ENCODE peak calls at places on chromosome 13, in nine cellular contexts. G, T, P, V, B, X, S, O and L are unnamed samples.

GRCh38 chr13:70253834-70254233 is 145.6 kb upstream of the KLHL1 start:
- DNase-seq in G (no peak), T (no peak), P (no peak), V (no peak), B (no peak), X (no peak), S (no peak), O (no peak), L (no peak)

GRCh38 chr13:26459276-26460131 is 98.0 kb upstream of the WASF3 start:
- DNase-seq in G (no peak), T (no peak), P (no peak), V (no peak), B (no peak), X (no peak), S (no peak), O (no peak), L (no peak)

GRCh38 chr13:40694426-40694825 is 28.0 kb upstream of the FOXO1 start:
- DNase-seq in G (no peak), T (no peak), P (no peak), V (no peak), B (no peak), X (no peak), S (no peak), O (no peak), L (no peak)

GRCh38 chr13:29907670-29908069 is 57.3 kb upstream of the UBL3 start:
- DNase-seq in G (no peak), T (no peak), P (no peak), V (no peak), B (no peak), X (no peak), S (no peak), O (no peak), L (no peak)

GRCh38 chr13:92175330-92175729 is 776.9 kb downstream of the GPC5 start:
- DNase-seq in G (peak), T (peak), P (no peak), V (no peak), B (peak), X (no peak), S (peak), O (peak), L (no peak)

GRCh38 chr13:21100994-21101757 is 39.8 kb upstream of the LATS2 start:
- DNase-seq in G (no peak), T (no peak), P (no peak), V (no peak), B (no peak), X (no peak), S (no peak), O (no peak), L (no peak)

GRCh38 chr13:71408416-71408815 is 458.6 kb downstream of the DACH1 start:
- DNase-seq in G (no peak), T (no peak), P (no peak), V (no peak), B (no peak), X (no peak), S (no peak), O (no peak), L (no peak)

GRCh38 chr13:20964904-20965303 is 62.4 kb upstream of the XPO4 start:
- DNase-seq in G (no peak), T (peak), P (peak), V (no peak), B (no peak), X (no peak), S (peak), O (no peak), L (no peak)

GRCh38 chr13:35723820-35724219 is 247.3 kb upstream of the MAB21L1 start:
- DNase-seq in G (no peak), T (peak), P (no peak), V (no peak), B (no peak), X (no peak), S (peak), O (no peak), L (no peak)

GRCh38 chr13:21060063-21060826 is 1.1 kb downstream of the LATS2 start:
- DNase-seq in G (peak), T (peak), P (no peak), V (no peak), B (peak), X (peak), S (peak), O (peak), L (peak)

GRCh38 chr13:76684336-76684735 is 201.9 kb downstream of the KCTD12 start:
- DNase-seq in G (no peak), T (peak), P (no peak), V (no peak), B (no peak), X (no peak), S (no peak), O (no peak), L (no peak)

GRCh38 chr13:30898721-30899188 is 7.3 kb upstream of the MEDAG start:
- DNase-seq in G (no peak), T (peak), P (peak), V (no peak), B (no peak), X (no peak), S (peak), O (no peak), L (no peak)

GRCh38 chr13:74056829-74057564 is 77.2 kb downstream of the KLF12 start:
- DNase-seq in G (peak), T (no peak), P (no peak), V (no peak), B (no peak), X (peak), S (no peak), O (peak), L (no peak)

GRCh38 chr13:37090912-37091311 is 14.6 kb downstream of the CSNK1A1L start:
- DNase-seq in G (no peak), T (no peak), P (no peak), V (no peak), B (no peak), X (no peak), S (no peak), O (no peak), L (no peak)

GRCh38 chr13:23741879-23742510 is 147.2 kb downstream of the MIPEP start:
- DNase-seq in G (peak), T (no peak), P (no peak), V (no peak), B (peak), X (no peak), S (no peak), O (peak), L (no peak)

GRCh38 chr13:50011461-50011860 is 3.8 kb upstream of the KCNRG start:
- DNase-seq in G (no peak), T (no peak), P (no peak), V (no peak), B (no peak), X (no peak), S (no peak), O (no peak), L (no peak)

GRCh38 chr13:43831088-43831487 is 44.3 kb upstream of the ENOX1 start:
- DNase-seq in G (no peak), T (peak), P (no peak), V (no peak), B (no peak), X (no peak), S (peak), O (no peak), L (no peak)

GRCh38 chr13:104773775-104774174 is 1707.6 kb upstream of the SLC10A2 start:
- DNase-seq in G (peak), T (peak), P (no peak), V (no peak), B (no peak), X (no peak), S (peak), O (peak), L (no peak)

GRCh38 chr13:98174995-98175394 is 2.1 kb downstream of the RNF113B start:
- DNase-seq in G (no peak), T (no peak), P (no peak), V (no peak), B (no peak), X (no peak), S (peak), O (no peak), L (no peak)

GRCh38 chr13:59343993-59344780 is 819.5 kb downstream of the DIAPH3 start:
- DNase-seq in G (no peak), T (no peak), P (no peak), V (no peak), B (no peak), X (no peak), S (no peak), O (no peak), L (no peak)

GRCh38 chr13:83883061-83883523 is 818 bp upstream of the SLITRK1 start:
- DNase-seq in G (peak), T (no peak), P (no peak), V (no peak), B (no peak), X (no peak), S (no peak), O (peak), L (no peak)

GRCh38 chr13:50672025-50672424 is 171.5 kb downstream of the DLEU7 start:
- DNase-seq in G (no peak), T (no peak), P (no peak), V (no peak), B (no peak), X (no peak), S (no peak), O (no peak), L (no peak)

GRCh38 chr13:20197361-20197834 is 4.7 kb upstream of the GJB2 start:
- DNase-seq in G (peak), T (peak), P (peak), V (no peak), B (no peak), X (no peak), S (peak), O (peak), L (no peak)

GRCh38 chr13:70814684-70815083 is 706.4 kb upstream of the KLHL1 start:
- DNase-seq in G (no peak), T (no peak), P (no peak), V (no peak), B (no peak), X (no peak), S (no peak), O (no peak), L (no peak)

GRCh38 chr13:72125561-72125960 is 258.6 kb upstream of the DACH1 start:
- DNase-seq in G (no peak), T (no peak), P (no peak), V (no peak), B (no peak), X (no peak), S (no peak), O (no peak), L (no peak)

GRCh38 chr13:67474114-67474513 is 244.0 kb upstream of the PCDH9 start:
- DNase-seq in G (no peak), T (no peak), P (no peak), V (no peak), B (no peak), X (no peak), S (no peak), O (no peak), L (no peak)

GRCh38 chr13:34507630-34508029 is 434.4 kb upstream of the NBEA start:
- DNase-seq in G (no peak), T (no peak), P (no peak), V (no peak), B (no peak), X (no peak), S (no peak), O (no peak), L (no peak)

GRCh38 chr13:32019612-32020233 is 11.9 kb upstream of the FRY start:
- DNase-seq in G (peak), T (peak), P (no peak), V (no peak), B (peak), X (peak), S (peak), O (peak), L (no peak)

GRCh38 chr13:20977394-20977793 is 74.8 kb upstream of the XPO4 start:
- DNase-seq in G (no peak), T (no peak), P (no peak), V (no peak), B (no peak), X (no peak), S (no peak), O (no peak), L (no peak)

GRCh38 chr13:33927315-33927714 is 109.4 kb downstream of the RFC3 start:
- DNase-seq in G (no peak), T (peak), P (peak), V (no peak), B (no peak), X (no peak), S (peak), O (no peak), L (no peak)

GRCh38 chr13:98214008-98214643 is 37.1 kb upstream of the RNF113B start:
- DNase-seq in G (no peak), T (peak), P (no peak), V (no peak), B (peak), X (peak), S (peak), O (no peak), L (no peak)

GRCh38 chr13:81488021-81488420 is 1147.1 kb upstream of the SPRY2 start:
- DNase-seq in G (no peak), T (peak), P (no peak), V (no peak), B (no peak), X (no peak), S (no peak), O (no peak), L (no peak)

GRCh38 chr13:48892311-48892710 is 83.4 kb upstream of the FNDC3A start:
- DNase-seq in G (no peak), T (peak), P (no peak), V (no peak), B (no peak), X (no peak), S (peak), O (no peak), L (no peak)

GRCh38 chr13:24185591-24186232 is 25.2 kb downstream of the SPATA13 start:
- DNase-seq in G (no peak), T (peak), P (no peak), V (no peak), B (no peak), X (no peak), S (peak), O (no peak), L (no peak)

GRCh38 chr13:36819811-36820140 is 754 bp downstream of the RFXAP start:
- DNase-seq in G (peak), T (peak), P (no peak), V (no peak), B (no peak), X (no peak), S (peak), O (peak), L (no peak)

GRCh38 chr13:48727252-48728011 is 73.7 kb downstream of the CYSLTR2 start:
- DNase-seq in G (no peak), T (peak), P (no peak), V (no peak), B (no peak), X (peak), S (peak), O (no peak), L (no peak)

GRCh38 chr13:46992383-46992952 is 95.6 kb upstream of the HTR2A start:
- DNase-seq in G (peak), T (peak), P (no peak), V (no peak), B (no peak), X (no peak), S (no peak), O (peak), L (no peak)
- TF ChIP-seq CTCF in G (peak), T (peak), P (peak), V (no peak), B (peak), X (no peak), S (peak), O (peak), L (peak)

GRCh38 chr13:90552702-90553101 is 794.8 kb upstream of the MIR17HG start:
- DNase-seq in G (no peak), T (no peak), P (no peak), V (no peak), B (no peak), X (no peak), S (no peak), O (no peak), L (no peak)
- TF ChIP-seq CTCF in G (no peak), T (no peak), P (no peak), V (no peak), B (no peak), X (no peak), S (no peak), O (no peak), L (no peak)

GRCh38 chr13:44978328-44978727 is 10.9 kb downstream of the NUFIP1 start:
- DNase-seq in G (no peak), T (no peak), P (no peak), V (no peak), B (no peak), X (no peak), S (no peak), O (no peak), L (no peak)
- TF ChIP-seq CTCF in G (peak), T (peak), P (peak), V (no peak), B (peak), X (no peak), S (no peak), O (peak), L (peak)

GRCh38 chr13:101945435-101945834 is 456.4 kb downstream of the FGF14 start:
- DNase-seq in G (peak), T (no peak), P (no peak), V (no peak), B (no peak), X (no peak), S (no peak), O (peak), L (no peak)
- TF ChIP-seq CTCF in G (peak), T (no peak), P (no peak), V (no peak), B (no peak), X (no peak), S (peak), O (peak), L (no peak)

DNA sequence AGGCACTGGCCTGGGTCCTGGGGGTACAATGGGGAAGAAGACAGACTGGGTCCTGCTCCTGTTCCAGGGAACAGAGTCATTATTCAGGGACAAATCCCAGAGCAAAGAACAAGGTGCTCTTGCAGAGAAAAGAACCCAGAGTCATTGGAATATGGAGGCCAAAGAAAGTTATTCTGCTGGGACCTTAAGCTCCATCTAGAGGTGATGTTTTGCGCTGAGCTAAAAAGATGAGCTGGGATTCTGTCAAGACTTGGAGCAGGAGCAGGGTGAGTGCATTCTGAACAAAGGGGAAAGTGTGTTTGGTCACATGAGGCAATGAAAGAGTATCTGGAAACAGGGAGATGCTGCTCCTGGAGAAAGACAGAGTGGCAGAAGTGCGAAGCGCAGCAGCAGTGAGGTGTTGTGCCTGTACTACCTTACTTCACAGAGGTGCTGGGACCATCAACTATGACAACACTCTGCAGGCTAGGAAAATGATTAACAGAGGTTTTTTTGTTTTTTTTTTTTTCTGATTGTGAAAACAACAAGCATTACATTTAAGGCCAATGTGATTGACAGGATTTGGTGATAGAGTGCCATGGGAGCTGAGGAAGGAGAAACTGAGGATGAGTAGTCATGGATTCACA is 95.3 kb upstream of the TNFSF11 start:
- DNase-seq in G (peak), T (peak), P (no peak), V (no peak), B (no peak), X (no peak), S (peak), O (peak), L (no peak)
- TF ChIP-seq CTCF in G (peak), T (peak), P (peak), V (no peak), B (peak), X (no peak), S (peak), O (peak), L (peak)

DNA sequence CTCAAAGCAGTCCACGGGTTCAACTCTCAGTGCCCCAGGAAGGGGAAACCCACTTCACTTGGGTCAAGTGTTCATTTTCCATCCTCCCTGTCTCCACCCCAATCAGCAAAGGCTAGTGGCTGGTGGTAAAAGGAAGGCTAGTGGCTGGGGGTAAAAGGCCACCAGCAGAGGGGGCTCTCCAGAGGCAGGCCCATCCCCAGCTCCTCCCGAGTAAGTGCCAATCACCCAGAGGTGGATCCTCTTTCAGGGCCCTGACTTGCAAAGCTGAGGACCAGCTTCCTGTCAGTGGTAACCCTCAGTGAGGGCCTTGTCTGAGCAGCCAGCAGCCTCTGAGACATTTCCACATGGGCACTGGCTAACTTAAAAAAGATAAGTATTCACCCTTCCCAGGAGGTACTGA is 22.0 kb upstream of the TPT1 start:
- DNase-seq in G (peak), T (no peak), P (no peak), V (no peak), B (no peak), X (no peak), S (no peak), O (peak), L (no peak)
- TF ChIP-seq CTCF in G (peak), T (no peak), P (no peak), V (no peak), B (no peak), X (no peak), S (no peak), O (peak), L (no peak)

GRCh38 chr13:113123226-113124150 is 889 bp downstream of the F10 start:
- DNase-seq in G (no peak), T (no peak), P (no peak), V (no peak), B (no peak), X (no peak), S (no peak), O (peak), L (peak)
- TF ChIP-seq CTCF in G (peak), T (no peak), P (peak), V (no peak), B (peak), X (no peak), S (peak), O (peak), L (peak)

DNA sequence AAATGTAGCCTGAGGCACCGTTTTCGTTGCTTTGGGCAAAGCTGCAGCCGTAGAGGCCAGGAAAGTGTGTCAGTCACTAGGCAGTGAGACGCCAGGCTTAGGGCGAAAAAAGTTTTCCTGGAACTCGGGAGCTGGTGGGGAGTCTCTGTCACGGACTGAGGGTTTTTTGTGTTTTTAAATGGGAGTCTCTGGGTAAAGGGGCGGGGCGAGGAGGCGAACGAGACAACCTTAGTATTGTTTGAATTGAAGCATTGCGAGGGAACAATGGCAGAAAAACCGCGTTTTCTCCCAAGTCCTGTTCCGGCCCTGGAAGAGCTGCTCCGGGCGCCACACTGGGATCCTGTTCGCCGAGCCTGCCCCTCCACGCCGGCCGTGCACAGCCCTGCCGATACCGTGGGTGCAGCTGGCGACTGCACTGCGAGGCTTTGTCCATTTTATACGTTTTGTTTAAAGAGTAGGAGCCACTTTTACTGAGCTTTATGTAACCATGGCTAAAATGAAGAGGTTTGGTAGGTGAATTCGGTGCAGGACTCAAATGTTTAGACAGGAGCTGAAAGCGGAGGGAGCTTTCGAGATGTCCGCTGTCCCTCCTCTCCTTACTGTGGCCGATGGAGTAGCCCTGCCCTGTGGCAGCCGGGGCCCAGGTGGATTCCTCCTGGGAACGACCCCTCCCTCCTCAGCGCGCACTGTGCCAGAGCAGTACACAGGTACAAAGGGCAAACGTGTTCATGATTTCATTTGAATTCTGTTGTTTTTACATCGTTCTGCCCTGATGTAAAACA is 1.5 kb downstream of the COL4A2 start:
- DNase-seq in G (peak), T (peak), P (no peak), V (peak), B (peak), X (peak), S (no peak), O (peak), L (peak)
- TF ChIP-seq CTCF in G (no peak), T (no peak), P (no peak), V (no peak), B (no peak), X (no peak), S (no peak), O (no peak), L (no peak)